ENCODE peak calls at places on chromosome 14, in eight cellular contexts. D, B, M, R, C, L, K and J are unnamed samples.

GRCh38 chr14:79077096-79077495 is 906.9 kb downstream of the NRXN3 start:
- DNase-seq in R (no peak), M (no peak), C (no peak), D (no peak), L (no peak), B (no peak), K (no peak), J (no peak)

GRCh38 chr14:43665570-43666267 is 841.4 kb downstream of the FSCB start:
- DNase-seq in B (no peak), M (no peak), L (no peak), C (no peak), D (no peak), K (no peak), R (no peak), J (no peak)

GRCh38 chr14:83053022-83053710 is 1519.5 kb upstream of the SEL1L start:
- DNase-seq in R (no peak), L (no peak), C (no peak), K (no peak), M (no peak), D (no peak), B (no peak), J (no peak)

GRCh38 chr14:99537399-99537798 is 56.2 kb downstream of the CCNK start:
- DNase-seq in M (peak; percentile 72), B (peak; percentile 83), C (no peak), L (no peak), K (peak; percentile 85), D (peak; percentile 47), R (peak; percentile 48), J (no peak)

GRCh38 chr14:36390718-36391117 is 70.3 kb upstream of the MBIP start:
- DNase-seq in R (no peak), C (no peak), L (no peak), K (no peak), D (no peak), M (no peak), B (no peak), J (no peak)

GRCh38 chr14:32047791-32048190 is 29.3 kb upstream of the ARHGAP5 start:
- DNase-seq in K (peak; percentile 58), C (no peak), M (no peak), L (no peak), D (no peak), R (no peak), B (no peak), J (no peak)

GRCh38 chr14:99137001-99137700 is 134.8 kb downstream of the BCL11B start:
- DNase-seq in R (no peak), C (no peak), D (no peak), B (peak; percentile 68), L (peak; percentile 47), M (no peak), K (no peak), J (no peak)

GRCh38 chr14:100299238-100299560 is 7.0 kb downstream of the SLC25A29 start:
- DNase-seq in D (no peak), B (no peak), L (no peak), R (no peak), C (no peak), K (no peak), M (no peak), J (no peak)

GRCh38 chr14:77979666-77980351 is 179.9 kb downstream of the ADCK1 start:
- DNase-seq in B (peak; percentile 77), C (no peak), M (no peak), R (no peak), D (no peak), L (no peak), K (peak; percentile 51), J (no peak)

GRCh38 chr14:61264699-61265098 is 16.4 kb downstream of the TMEM30B start:
- DNase-seq in M (no peak), D (no peak), K (no peak), C (no peak), B (no peak), L (no peak), R (no peak), J (no peak)

GRCh38 chr14:50117456-50117855 is 1.1 kb upstream of the VCPKMT start:
- DNase-seq in K (no peak), C (no peak), R (no peak), B (no peak), M (no peak), D (no peak), L (no peak), J (no peak)

GRCh38 chr14:86055512-86055911 is 525.6 kb downstream of the FLRT2 start:
- DNase-seq in M (no peak), C (no peak), K (no peak), L (no peak), R (no peak), D (no peak), B (peak; percentile 59), J (no peak)

GRCh38 chr14:68028075-68028474 is 208.5 kb downstream of the RAD51B start:
- DNase-seq in D (no peak), K (no peak), M (no peak), C (no peak), R (no peak), B (no peak), L (no peak), J (no peak)

GRCh38 chr14:23299558-23299957 is 3.1 kb downstream of the PPP1R3E start:
- DNase-seq in D (no peak), M (no peak), B (no peak), C (no peak), R (no peak), K (peak; percentile 39), L (no peak), J (no peak)

GRCh38 chr14:55963295-55963694 is 154.9 kb upstream of the PELI2 start:
- DNase-seq in C (no peak), B (peak; percentile 32), R (no peak), M (no peak), D (no peak), K (no peak), L (no peak), J (no peak)

GRCh38 chr14:32494566-32495434 is 165.7 kb downstream of the AKAP6 start:
- DNase-seq in L (no peak), C (no peak), M (no peak), R (no peak), B (peak; percentile 24), D (no peak), K (peak; percentile 22), J (no peak)

GRCh38 chr14:36504805-36505192 is 15.2 kb downstream of the NKX2-1 start:
- DNase-seq in L (no peak), B (peak; percentile 48), K (no peak), R (no peak), M (no peak), C (no peak), D (no peak), J (no peak)

GRCh38 chr14:58059121-58059520 is 92.9 kb downstream of the ARMH4 start:
- DNase-seq in D (no peak), C (no peak), B (no peak), K (no peak), R (no peak), M (no peak), L (no peak), J (no peak)

GRCh38 chr14:63470877-63471565 is 72.2 kb downstream of the PPP2R5E start:
- DNase-seq in C (no peak), B (no peak), R (no peak), M (no peak), L (no peak), D (no peak), K (peak; percentile 81), J (no peak)

GRCh38 chr14:61337893-61338292 is 16.5 kb downstream of the PRKCH start:
- DNase-seq in R (peak; percentile 36), B (no peak), M (no peak), L (no peak), D (no peak), K (no peak), C (no peak), J (no peak)

GRCh38 chr14:61628192-61628591 is 67.1 kb upstream of the HIF1A start:
- DNase-seq in C (no peak), M (no peak), B (no peak), L (no peak), R (no peak), D (no peak), K (peak; percentile 31), J (no peak)

GRCh38 chr14:96634896-96635295 is 132.7 kb downstream of the PAPOLA start:
- DNase-seq in C (no peak), K (no peak), B (no peak), M (no peak), D (no peak), R (no peak), L (no peak), J (no peak)

GRCh38 chr14:20489093-20489994 is 16.0 kb upstream of the RNASE10 start:
- DNase-seq in M (no peak), R (no peak), D (no peak), L (no peak), K (no peak), B (no peak), C (no peak), J (no peak)

GRCh38 chr14:92650581-92651105 is 97.8 kb downstream of the LGMN start:
- DNase-seq in M (no peak), C (no peak), B (no peak), L (no peak), K (no peak), D (no peak), R (no peak), J (no peak)
- H3K27ac ChIP-seq in M (no peak overlapping the region), C (peak overlapping the region; percentile 63), B (no peak overlapping the region), L (peak overlapping the region; percentile 85), K (no peak overlapping the region), D (no peak overlapping the region), R (peak overlapping the region; percentile 87), J (no peak overlapping the region)

GRCh38 chr14:70804556-70805162 is 4.7 kb downstream of the MAP3K9 start:
- DNase-seq in R (no peak), D (no peak), C (no peak), M (no peak), L (no peak), K (no peak), B (peak; percentile 19), J (no peak)
- H3K4me3 ChIP-seq in R (no peak overlapping the region), D (no peak overlapping the region), C (no peak overlapping the region), M (no peak overlapping the region), L (no peak overlapping the region), K (no peak overlapping the region), B (no peak overlapping the region), J (no peak overlapping the region)

DNA sequence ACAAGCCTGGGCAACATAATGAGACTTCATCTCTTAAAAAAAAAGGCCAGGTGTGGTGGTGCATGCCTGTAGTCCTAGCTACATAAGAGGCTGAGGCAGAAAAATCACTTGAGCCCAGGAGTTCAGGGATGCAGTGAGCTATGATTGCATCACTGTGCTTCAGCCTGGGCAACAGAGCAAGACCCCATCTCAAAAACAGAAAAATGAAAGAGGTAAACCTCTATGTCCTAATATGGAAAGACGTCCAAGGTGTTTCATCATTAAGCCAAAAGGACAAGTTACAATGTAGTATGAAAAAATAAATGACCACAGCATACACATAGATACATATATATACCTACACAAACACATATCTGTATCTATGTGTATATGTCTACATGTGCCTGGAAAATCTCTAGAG is 15.4 kb downstream of the SPTB start:
- DNase-seq in D (no peak), B (no peak), M (no peak), K (no peak), R (no peak), L (no peak), C (no peak), J (no peak)
- H3K27me3 ChIP-seq in D (peaks cover 8% of the 10 kb centered on the region), B (no peaks in the 10 kb centered on the region), M (peaks cover 5% of the 10 kb centered on the region), K (peaks cover 28% of the 10 kb centered on the region), R (no peaks in the 10 kb centered on the region), L (no peaks in the 10 kb centered on the region), C (no peaks in the 10 kb centered on the region), J (no peaks in the 10 kb centered on the region)

DNA sequence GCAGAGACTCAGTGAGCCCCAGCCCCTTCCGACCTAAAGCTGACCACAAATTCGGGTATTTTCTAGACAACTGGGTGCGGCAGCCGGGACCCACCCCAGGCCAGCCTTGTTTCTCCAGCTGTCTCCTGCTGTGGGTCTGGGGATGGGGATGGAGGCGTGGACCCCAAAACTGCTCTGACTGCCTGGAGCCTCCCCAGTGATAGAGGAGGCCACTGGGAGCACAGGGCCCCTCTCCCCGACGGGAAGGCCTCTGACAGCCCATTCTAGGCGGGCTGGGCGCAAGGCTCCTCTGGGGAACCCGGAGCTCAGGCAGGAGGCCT is 38.2 kb upstream of the TDRD9 start:
- DNase-seq in R (no peak), M (no peak), L (no peak), B (no peak), D (no peak), C (no peak), K (no peak), J (no peak)
- H3K27ac ChIP-seq in R (peak overlapping the region; percentile 83), M (no peak overlapping the region), L (no peak overlapping the region), B (no peak overlapping the region), D (no peak overlapping the region), C (peak overlapping the region; percentile 45), K (no peak overlapping the region), J (peak overlapping the region; percentile 82)